ENCODE peak calls at places on chromosomes 1 and 21, in five cellular contexts. B is GM23248, U is neuronal stem cell, P is astrocyte, V is IMR-90. I is an unnamed sample.

GRCh38 chr1:24385160-24385939 is 28.2 kb downstream of the STPG1 start:
- DNase-seq in B (peak), U (no peak), P (peak), V (peak), I (no peak)

GRCh38 chr1:5810553-5811270 is 181.5 kb downstream of the NPHP4 start:
- DNase-seq in B (no peak), U (no peak), P (no peak), V (no peak), I (no peak)

GRCh38 chr1:20271498-20272400 is 18.9 kb upstream of the VWA5B1 start:
- DNase-seq in B (no peak), U (no peak), P (peak), V (no peak), I (no peak)

GRCh38 chr1:147598631-147599361 is 57.5 kb downstream of the BCL9 start:
- DNase-seq in B (peak), U (peak), P (peak), V (peak), I (no peak)

GRCh38 chr1:168333562-168334256 is 53.0 kb downstream of the TBX19 start:
- DNase-seq in B (no peak), U (no peak), P (no peak), V (no peak), I (no peak)

GRCh38 chr1:227946624-227947424 is 908 bp downstream of the WNT9A start:
- DNase-seq in B (peak), U (peak), P (peak), V (peak), I (no peak)

GRCh38 chr1:93015590-93015989 is 54.3 kb upstream of the DIPK1A start:
- DNase-seq in B (peak), U (no peak), P (peak), V (peak), I (no peak)

GRCh38 chr1:248029770-248030169 is at the start of gene OR2L2:
- DNase-seq in B (no peak), U (no peak), P (no peak), V (no peak), I (no peak)

GRCh38 chr1:226220473-226221189 is 2.8 kb upstream of the MIXL1 start:
- DNase-seq in B (no peak), U (no peak), P (no peak), V (no peak), I (no peak)

GRCh38 chr1:12173631-12174121 is 6.9 kb downstream of the TNFRSF1B start:
- DNase-seq in B (no peak), U (no peak), P (no peak), V (peak), I (no peak)

GRCh38 chr1:19695772-19696171 is 31.1 kb downstream of the HTR6 start:
- DNase-seq in B (no peak), U (no peak), P (no peak), V (no peak), I (no peak)

GRCh38 chr1:201488817-201489581 is 17.9 kb downstream of the CSRP1 start:
- DNase-seq in B (peak), U (no peak), P (peak), V (peak), I (no peak)

GRCh38 chr1:233945573-233945972 is 41.1 kb downstream of the SLC35F3 start:
- DNase-seq in B (no peak), U (no peak), P (peak), V (no peak), I (no peak)

GRCh38 chr1:214862421-214862820 is 220.1 kb upstream of the KCNK2 start:
- DNase-seq in B (peak), U (no peak), P (peak), V (peak), I (no peak)

GRCh38 chr21:25331286-25331685 is 276.0 kb downstream of the MRPL39 start:
- DNase-seq in B (peak), U (no peak), P (no peak), V (no peak), I (no peak)

GRCh38 chr1:156062189-156062588 is 1.2 kb downstream of the RAB25 start:
- DNase-seq in B (peak), U (no peak), P (no peak), V (peak), I (no peak)

DNA sequence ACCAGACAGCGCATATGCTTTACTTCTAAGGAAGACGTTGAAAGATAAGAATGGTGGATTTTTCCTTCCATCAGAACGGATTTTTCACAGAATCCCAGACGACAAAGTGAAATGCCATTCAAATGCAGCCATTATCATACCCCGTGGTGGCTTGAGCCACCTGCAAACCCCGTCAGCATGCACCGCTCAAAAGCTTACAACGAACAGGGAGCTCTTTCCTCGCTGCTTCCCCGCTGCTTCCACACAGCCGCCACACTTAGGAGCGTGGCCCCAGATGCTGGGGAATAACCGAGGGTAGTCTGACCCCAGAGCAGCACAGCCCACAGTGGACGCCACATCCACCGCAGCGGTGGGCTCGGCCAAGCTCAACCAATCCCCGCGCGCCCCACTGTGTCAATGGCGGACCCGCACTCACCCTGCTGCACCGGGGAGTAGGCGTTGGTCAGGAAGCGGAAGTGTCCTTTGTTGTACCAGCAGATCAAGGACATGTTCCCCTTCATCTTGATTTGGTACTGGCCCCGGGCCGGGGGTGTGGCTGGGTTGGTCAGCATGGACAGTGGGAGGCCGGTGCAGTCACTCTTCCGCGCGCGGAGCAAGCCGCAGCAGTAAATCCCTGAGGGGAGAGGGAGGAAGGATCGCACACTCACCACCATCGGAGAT is 93.6 kb downstream of the PGBD5 start:
- DNase-seq in B (no peak), U (peak), P (peak), V (no peak), I (no peak)
- H3K9ac ChIP-seq in B (no peak), U (peak), P (no peak), V (no peak), I (no peak)

GRCh38 chr21:33202464-33203363 is 27.0 kb upstream of the IFNAR2 start:
- DNase-seq in B (no peak), U (no peak), P (no peak), V (no peak), I (no peak)
- H3K9ac ChIP-seq in B (no peak), U (peak), P (peak), V (no peak), I (no peak)

GRCh38 chr1:235078927-235079381 is 49.7 kb downstream of the TOMM20 start:
- DNase-seq in B (peak), U (no peak), P (peak), V (peak), I (no peak)

GRCh38 chr1:235077163-235077540 is 51.5 kb downstream of the TOMM20 start:
- DNase-seq in B (no peak), U (no peak), P (no peak), V (no peak), I (no peak)

GRCh38 chr1:235078480-235078803 is 50.2 kb downstream of the TOMM20 start:
- DNase-seq in B (no peak), U (no peak), P (no peak), V (no peak), I (no peak)

GRCh38 chr1:235076504-235077162 is 52.0 kb downstream of the TOMM20 start:
- DNase-seq in B (no peak), U (no peak), P (no peak), V (no peak), I (no peak)

GRCh38 chr1:235077571-235078479 is 50.8 kb downstream of the TOMM20 start:
- DNase-seq in B (peak), U (no peak), P (no peak), V (peak), I (no peak)
- H3K9ac ChIP-seq in B (no peak), U (peak), P (no peak), V (no peak), I (no peak)

GRCh38 chr1:2801046-2801445 is 447 bp downstream of the TTC34 start:
- DNase-seq in B (no peak), U (no peak), P (no peak), V (no peak), I (no peak)
- H3K9ac ChIP-seq in B (no peak), U (peak), P (no peak), V (no peak), I (no peak)

GRCh38 chr1:184882649-184883303 is 91.5 kb downstream of the NIBAN1 start:
- DNase-seq in B (peak), U (no peak), P (no peak), V (no peak), I (no peak)
- H3K9ac ChIP-seq in B (no peak), U (no peak), P (no peak), V (no peak), I (no peak)

GRCh38 chr1:54220004-54220811 is 20.2 kb downstream of the MRPL37 start:
- DNase-seq in B (peak), U (no peak), P (peak), V (peak), I (no peak)
- H3K9ac ChIP-seq in B (peak), U (no peak), P (no peak), V (no peak), I (peak)

DNA sequence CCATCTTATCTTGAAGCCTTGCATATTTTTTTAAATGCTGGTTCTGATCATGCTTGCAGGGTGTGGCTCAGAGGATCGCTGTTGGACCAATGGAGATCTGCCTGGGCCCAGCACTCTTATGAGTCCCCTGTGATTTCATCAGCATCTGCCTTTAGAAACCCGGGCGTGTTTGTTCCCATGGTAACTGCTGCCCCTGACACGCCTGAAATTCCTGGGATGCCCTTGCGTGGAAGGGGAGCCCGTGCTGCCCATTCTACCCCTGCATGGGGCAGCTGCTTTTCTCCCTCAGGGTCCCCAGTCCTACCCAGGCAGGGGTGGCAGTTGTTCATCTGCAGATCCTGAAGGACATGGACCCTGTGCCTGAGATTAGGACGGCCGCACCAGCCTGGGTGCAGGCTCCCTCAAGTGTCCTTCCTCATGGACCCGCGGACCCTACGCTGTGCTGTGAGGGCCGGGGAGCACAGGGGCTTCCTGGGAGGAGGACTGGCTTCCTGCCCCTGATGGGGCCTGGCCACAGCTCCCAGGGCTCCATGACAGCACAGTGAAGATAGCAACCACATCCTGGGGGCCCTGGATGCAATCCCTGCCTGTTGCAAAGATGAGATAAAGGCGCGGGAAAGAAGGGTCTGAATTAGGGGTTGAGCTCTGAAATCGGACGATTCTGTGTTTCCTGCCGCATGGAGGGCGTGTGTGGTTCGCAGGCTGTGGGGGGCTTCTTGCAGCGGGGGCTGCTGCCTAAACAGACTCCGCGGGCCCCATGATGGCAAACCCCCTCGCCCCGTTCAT is 226.6 kb downstream of the SDCCAG8 start:
- DNase-seq in B (peak), U (peak), P (peak), V (peak), I (no peak)
- H3K9ac ChIP-seq in B (peak), U (peak), P (peak), V (no peak), I (no peak)

GRCh38 chr1:961132-961652 is 808 bp downstream of the KLHL17 start:
- DNase-seq in B (peak), U (no peak), P (no peak), V (no peak), I (no peak)
- H3K9ac ChIP-seq in B (peak), U (peak), P (peak), V (peak), I (peak)

I was measured in SK-N-MC.